ENCODE peak calls at places on chromosomes 3 and 15, in five cellular contexts. Z, Y, O, J and A are unnamed samples.

GRCh38 chr3:14231998-14232501 is 53.4 kb downstream of the LSM3 start:
- DNase-seq in Z (peak), Y (no peak), O (no peak), J (no peak), A (peak)

GRCh38 chr3:135262441-135262840 is 467.4 kb downstream of the EPHB1 start:
- DNase-seq in Z (no peak), Y (no peak), O (no peak), J (no peak), A (no peak)

GRCh38 chr3:188358787-188359493 is 205.0 kb downstream of the LPP start:
- DNase-seq in Z (no peak), Y (no peak), O (no peak), J (no peak), A (no peak)

GRCh38 chr3:40450438-40450837 is 6.7 kb upstream of the RPL14 start:
- DNase-seq in Z (no peak), Y (no peak), O (no peak), J (no peak), A (no peak)

GRCh38 chr3:77513541-77513940 is 473.6 kb downstream of the ROBO2 start:
- DNase-seq in Z (peak), Y (no peak), O (no peak), J (no peak), A (no peak)

GRCh38 chr15:50542051-50542450 is 4.4 kb downstream of the USP50 start:
- DNase-seq in Z (peak), Y (no peak), O (peak), J (no peak), A (no peak)

GRCh38 chr15:70045045-70045444 is 52.7 kb downstream of the TLE3 start:
- DNase-seq in Z (peak), Y (no peak), O (no peak), J (no peak), A (peak)

GRCh38 chr3:113498221-113499005 is 16.5 kb downstream of the SPICE1 start:
- DNase-seq in Z (peak), Y (no peak), O (no peak), J (no peak), A (peak)

GRCh38 chr15:22232675-22233074 is 152.3 kb downstream of the OR4M2 start:
- DNase-seq in Z (no peak), Y (no peak), O (no peak), J (no peak), A (no peak)

GRCh38 chr3:182829761-182830405 is 36.6 kb downstream of the ATP11B start:
- DNase-seq in Z (no peak), Y (no peak), O (no peak), J (no peak), A (peak)
- TF ChIP-seq EZH2phosphoT487 in Z (no peak), Y (no peak), O (no peak), J (no peak), A (no peak)

GRCh38 chr3:174640932-174641331 is 218.2 kb upstream of the NAALADL2 start:
- DNase-seq in Z (no peak), Y (no peak), O (no peak), J (no peak), A (no peak)

GRCh38 chr3:174644287-174644686 is 214.8 kb upstream of the NAALADL2 start:
- DNase-seq in Z (no peak), Y (no peak), O (no peak), J (no peak), A (no peak)

GRCh38 chr3:174639970-174640369 is 219.2 kb upstream of the NAALADL2 start:
- DNase-seq in Z (no peak), Y (peak), O (no peak), J (no peak), A (no peak)
- TF ChIP-seq EZH2phosphoT487 in Z (no peak), Y (no peak), O (no peak), J (no peak), A (no peak)

DNA sequence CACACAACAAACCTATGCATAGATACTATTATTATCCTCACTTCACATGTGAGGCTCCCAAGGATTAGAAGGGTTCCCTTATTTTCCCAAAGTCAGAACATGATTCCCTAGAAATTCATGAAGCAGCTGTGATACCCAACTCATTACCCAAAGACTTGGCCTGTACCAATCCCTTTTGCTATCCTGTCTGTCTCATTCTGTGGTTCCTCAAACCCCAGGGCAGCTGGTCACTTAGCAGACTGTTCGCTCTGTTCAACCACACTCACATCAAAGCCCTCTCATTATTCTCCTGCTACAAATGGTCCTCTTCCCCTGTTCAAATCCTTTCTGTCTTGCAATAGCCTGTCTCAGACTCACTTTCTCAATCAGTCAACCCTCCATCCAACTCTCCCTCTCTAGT is 154.3 kb upstream of the TRIM42 start:
- DNase-seq in Z (no peak), Y (no peak), O (no peak), J (no peak), A (no peak)
- TF ChIP-seq EZH2phosphoT487 in Z (no peak), Y (no peak), O (no peak), J (no peak), A (no peak)

GRCh38 chr15:88782465-88782864 is 20.8 kb upstream of the ACAN start:
- DNase-seq in Z (no peak), Y (no peak), O (no peak), J (no peak), A (no peak)
- TF ChIP-seq EZH2phosphoT487 in Z (no peak), Y (no peak), O (no peak), J (no peak), A (no peak)

DNA sequence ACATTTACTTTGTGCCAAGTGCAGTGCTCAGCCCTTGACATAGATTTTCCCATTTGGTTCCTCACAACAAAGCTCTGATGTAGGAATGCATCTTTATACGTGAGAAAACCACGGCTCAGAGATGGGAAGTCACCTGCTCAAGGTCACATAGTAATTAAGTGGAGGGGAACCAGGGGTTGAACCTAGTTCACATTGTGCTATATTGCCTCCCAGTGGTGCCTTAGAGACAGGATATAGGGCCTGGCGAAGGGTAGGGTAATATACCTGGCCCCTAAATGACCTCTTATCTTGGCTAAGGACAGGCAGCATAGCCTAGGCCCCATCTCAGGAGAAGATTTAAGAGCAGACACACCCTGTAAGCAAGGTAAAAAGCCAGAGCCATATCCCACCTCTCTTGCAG is 71.5 kb downstream of the FOXP1 start:
- DNase-seq in Z (no peak), Y (peak), O (peak), J (peak), A (peak)
- TF ChIP-seq EZH2phosphoT487 in Z (no peak), Y (no peak), O (no peak), J (no peak), A (no peak)

DNA sequence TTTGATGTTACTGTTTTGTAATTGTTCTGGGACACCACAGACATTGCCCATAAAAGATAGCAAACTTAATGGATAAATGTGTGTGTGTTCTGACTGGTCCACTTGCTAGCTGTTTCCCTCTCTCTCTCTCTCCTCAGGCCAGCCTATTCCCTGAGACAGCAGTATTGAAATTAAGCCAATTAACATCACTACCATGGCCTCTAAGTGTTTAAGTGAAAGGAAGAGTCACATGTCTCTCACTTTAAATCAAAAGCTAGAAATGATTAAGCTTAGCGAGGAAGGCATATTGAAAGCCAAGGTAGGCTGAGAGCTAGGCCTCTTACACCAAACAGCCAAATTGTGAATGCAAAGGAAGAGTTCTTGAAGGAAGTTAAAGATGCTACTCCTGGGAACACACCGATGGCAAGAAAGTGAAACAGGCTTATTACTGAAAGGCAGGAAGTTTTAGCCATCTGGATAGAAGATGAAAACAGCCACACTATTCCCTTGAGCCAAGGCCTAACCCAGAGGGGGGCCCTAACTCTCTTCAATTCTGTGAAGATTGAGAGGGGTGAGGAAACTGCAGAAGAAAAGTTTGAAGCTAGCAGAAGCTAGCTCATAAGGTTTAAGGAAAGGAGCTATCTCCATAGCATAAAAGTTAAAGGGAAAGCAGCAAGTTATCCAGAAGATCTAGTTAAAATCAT is 295.1 kb downstream of the CHST2 start:
- DNase-seq in Z (no peak), Y (no peak), O (no peak), J (no peak), A (no peak)
- TF ChIP-seq EZH2phosphoT487 in Z (no peak), Y (no peak), O (no peak), J (no peak), A (no peak)

DNA sequence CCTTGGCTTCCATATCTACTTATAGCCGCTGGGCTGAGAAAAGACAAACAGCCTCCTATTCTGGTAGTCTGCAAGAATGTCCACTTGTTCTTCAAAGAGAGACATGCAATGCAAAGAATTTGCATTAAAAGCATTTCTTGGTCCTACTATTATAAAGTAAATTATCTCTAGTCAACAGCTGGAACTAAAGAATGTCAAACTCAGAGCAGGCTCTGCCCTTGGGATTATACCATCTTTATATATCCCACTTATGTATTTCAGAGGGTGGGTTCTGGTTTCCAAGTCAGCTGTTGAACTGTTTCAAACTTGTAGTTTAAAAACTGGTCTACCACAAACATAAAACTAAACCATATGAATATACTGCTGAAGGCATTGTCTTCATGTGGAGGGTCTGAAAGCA is 7.0 kb upstream of the ACTC1 start:
- DNase-seq in Z (no peak), Y (no peak), O (no peak), J (no peak), A (no peak)
- TF ChIP-seq EZH2phosphoT487 in Z (no peak), Y (no peak), O (no peak), J (no peak), A (no peak)

GRCh38 chr3:42502429-42503250 is at the start of gene VIPR1:
- DNase-seq in Z (peak), Y (peak), O (peak), J (peak), A (peak)

GRCh38 chr3:42503251-42503924 is 945 bp downstream of the VIPR1 start:
- DNase-seq in Z (no peak), Y (no peak), O (no peak), J (no peak), A (no peak)

GRCh38 chr3:42504334-42505202 is 2.1 kb downstream of the VIPR1 start:
- DNase-seq in Z (no peak), Y (no peak), O (peak), J (no peak), A (no peak)

GRCh38 chr3:42505203-42505848 is 2.9 kb downstream of the VIPR1 start:
- DNase-seq in Z (no peak), Y (no peak), O (peak), J (no peak), A (no peak)

DNA sequence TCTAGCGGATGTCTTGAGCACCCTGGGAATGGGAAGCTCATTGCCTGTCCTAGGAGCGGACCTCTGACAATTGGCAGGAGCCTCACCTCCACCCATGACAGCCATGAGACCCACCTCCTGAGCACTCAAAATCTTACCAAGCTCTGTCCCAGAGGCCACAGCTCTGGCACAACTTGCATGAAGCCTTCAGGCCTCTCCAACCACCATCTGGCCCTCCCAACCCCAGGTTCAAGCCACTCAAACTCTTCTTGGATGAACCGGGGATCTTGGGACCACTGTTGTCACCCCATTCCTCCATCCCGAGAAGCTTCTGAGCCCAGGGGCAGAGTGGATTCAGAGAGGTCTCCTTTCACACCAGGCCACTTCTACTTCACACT is 1.5 kb downstream of the VIPR1 start:
- DNase-seq in Z (no peak), Y (no peak), O (no peak), J (no peak), A (no peak)
- TF ChIP-seq EZH2phosphoT487 in Z (no peak), Y (no peak), O (no peak), J (no peak), A (no peak)

GRCh38 chr3:128517648-128518047 is 24.6 kb upstream of the GATA2 start:
- DNase-seq in Z (no peak), Y (no peak), O (no peak), J (no peak), A (no peak)
- TF ChIP-seq EZH2phosphoT487 in Z (no peak), Y (no peak), O (no peak), J (no peak), A (no peak)

GRCh38 chr3:66633564-66633963 is 132.7 kb upstream of the LRIG1 start:
- DNase-seq in Z (no peak), Y (no peak), O (no peak), J (no peak), A (no peak)
- TF ChIP-seq EZH2phosphoT487 in Z (no peak), Y (no peak), O (no peak), J (no peak), A (no peak)